ENCODE peak calls at places on chromosomes 13 and 19, in eight cellular contexts. I is endothelial cell; V is stimulated activated CD4-positive, alpha-beta T cell treated with anti-CD3 and anti-CD28 coated beads, Interleukin-1b, Interleukin-23, amount 100 ng/mL, for 24 hours; U is body of pancreas; H is choroid plexus epithelial cell; O is activated CD4-positive, alpha-beta T cell treated with anti-CD3 and anti-CD28 coated beads, Interleukin-2, amount 10 ng/mL, durations not matched to agents 7 days and 5 days; W is retina; Y is DMS153. T is an unnamed sample.

GRCh38 chr19:53927745-53928144 is 18.7 kb downstream of the CACNG7 start:
- DNase-seq in W (no peak), O (peak; percentile 61), V (no peak), U (peak; percentile 27), I (peak; percentile 77), Y (no peak), H (peak; percentile 86), T (peak; percentile 84)

GRCh38 chr13:102651892-102652291 is 43.0 kb downstream of the METTL21C start:
- DNase-seq in Y (no peak), O (no peak), I (no peak), W (no peak), U (no peak), H (peak; percentile 33), V (no peak), T (no peak)

GRCh38 chr13:24925318-24926231 is 161.6 kb downstream of the RNF17 start:
- DNase-seq in O (no peak), W (no peak), U (no peak), V (no peak), I (no peak), H (no peak), Y (no peak), T (no peak)

GRCh38 chr19:55069137-55069858 is 6.3 kb upstream of the RDH13 start:
- DNase-seq in W (no peak), H (no peak), U (peak; percentile 69), I (no peak), V (no peak), O (no peak), Y (peak; percentile 30), T (peak; percentile 91)

GRCh38 chr13:29597701-29598100 is 2.2 kb upstream of the SLC7A1 start:
- DNase-seq in W (no peak), V (no peak), H (no peak), I (no peak), O (no peak), Y (no peak), U (no peak), T (no peak)

GRCh38 chr13:107867701-107868661 is 347.4 kb downstream of the LIG4 start:
- DNase-seq in H (peak; percentile 71), V (no peak), O (no peak), Y (peak; percentile 57), I (peak; percentile 68), W (peak; percentile 92), U (peak; percentile 23), T (peak; percentile 12)

GRCh38 chr19:6767081-6767356 is 216 bp downstream of the SH2D3A start:
- DNase-seq in W (no peak), U (peak; percentile 61), H (no peak), O (peak; percentile 72), V (no peak), Y (peak; percentile 62), I (no peak), T (no peak)

GRCh38 chr19:46761418-46761831 is 15.2 kb upstream of the STRN4 start:
- DNase-seq in V (no peak), H (peak; percentile 93), W (no peak), I (no peak), O (no peak), U (no peak), Y (no peak), T (no peak)

GRCh38 chr19:18049390-18049789 is 37.3 kb downstream of the IL12RB1 start:
- DNase-seq in V (no peak), W (no peak), U (peak; percentile 83), Y (no peak), O (no peak), I (no peak), H (peak; percentile 80), T (no peak)

GRCh38 chr19:10107817-10108367 is 1.7 kb downstream of the PPAN start:
- DNase-seq in I (no peak), U (no peak), O (no peak), H (no peak), Y (no peak), W (no peak), V (no peak), T (no peak)

GRCh38 chr19:6103217-6103644 is 7.1 kb downstream of the RFX2 start:
- DNase-seq in W (no peak), I (no peak), U (peak; percentile 85), H (peak; percentile 76), O (no peak), V (no peak), Y (no peak), T (no peak)

GRCh38 chr19:39372047-39372802 is 18.7 kb downstream of the PAF1 start:
- DNase-seq in U (peak; percentile 77), Y (no peak), W (no peak), V (no peak), I (no peak), O (no peak), H (peak; percentile 97), T (no peak)

GRCh38 chr19:14563989-14564650 is 7.7 kb downstream of the NDUFB7 start:
- DNase-seq in H (peak; percentile 33), I (no peak), U (no peak), W (no peak), Y (no peak), V (peak; percentile 43), O (peak; percentile 62), T (peak; percentile 29)

GRCh38 chr13:73168226-73168992 is 109.6 kb downstream of the KLF5 start:
- DNase-seq in I (no peak), Y (no peak), H (no peak), U (no peak), V (no peak), O (no peak), W (no peak), T (no peak)

GRCh38 chr19:46232029-46232428 is 2.5 kb downstream of the IGFL1 start:
- DNase-seq in U (no peak), W (no peak), H (no peak), Y (no peak), I (no peak), O (no peak), V (no peak), T (no peak)

GRCh38 chr19:12611361-12611699 is 610 bp downstream of the ZNF791 start:
- DNase-seq in I (peak; percentile 74), W (no peak), Y (peak; percentile 13), O (peak; percentile 12), V (no peak), U (peak; percentile 79), H (peak; percentile 55), T (peak; percentile 11)

GRCh38 chr19:1237027-1237659 is 662 bp downstream of the CBARP start:
- DNase-seq in O (no peak), Y (no peak), V (no peak), U (no peak), H (no peak), I (no peak), W (peak; percentile 76), T (peak; percentile 28)

GRCh38 chr13:107847406-107847805 is 367.9 kb downstream of the LIG4 start:
- DNase-seq in H (peak; percentile 85), W (peak; percentile 52), I (no peak), U (no peak), O (no peak), Y (no peak), V (no peak), T (no peak)

GRCh38 chr19:55178781-55179569 is 1.1 kb downstream of the SYT5 start:
- DNase-seq in H (peak; percentile 90), V (peak; percentile 76), I (peak; percentile 80), U (peak; percentile 84), W (peak; percentile 99), O (peak; percentile 95), Y (peak; percentile 84), T (peak; percentile 85)

GRCh38 chr19:50649433-50650391 is at the start of gene C19orf81:
- DNase-seq in U (no peak), O (no peak), I (no peak), W (peak; percentile 56), V (no peak), Y (no peak), H (no peak), T (no peak)

GRCh38 chr19:14383556-14383897 is 2.3 kb downstream of the ADGRE5 start:
- DNase-seq in U (no peak), O (no peak), W (no peak), H (no peak), Y (no peak), I (no peak), V (no peak), T (no peak)

GRCh38 chr19:45016388-45017314 is 15.4 kb downstream of the RELB start:
- DNase-seq in O (peak; percentile 79), U (peak; percentile 75), I (peak; percentile 80), H (peak; percentile 68), Y (peak; percentile 31), V (peak; percentile 25), W (peak; percentile 41), T (peak; percentile 91)

GRCh38 chr19:5785423-5785822 is 877 bp upstream of the PRR22 start:
- DNase-seq in V (no peak), H (no peak), I (no peak), Y (no peak), W (no peak), U (no peak), O (no peak), T (no peak)

GRCh38 chr13:93355094-93355493 is 128.5 kb downstream of the GPC6 start:
- DNase-seq in V (no peak), H (no peak), U (no peak), I (no peak), Y (no peak), W (no peak), O (no peak), T (no peak)

GRCh38 chr19:34475026-34475974 is 6.3 kb upstream of the WTIP start:
- DNase-seq in H (peak; percentile 88), O (no peak), Y (no peak), V (no peak), I (no peak), W (no peak), U (no peak), T (no peak)

GRCh38 chr19:38655148-38655824 is 7.8 kb downstream of the ACTN4 start:
- DNase-seq in I (no peak), Y (no peak), W (no peak), H (no peak), U (no peak), O (peak; percentile 43), V (no peak), T (no peak)

GRCh38 chr13:40205771-40206240 is 460.6 kb downstream of the FOXO1 start:
- DNase-seq in O (no peak), H (no peak), I (no peak), V (no peak), U (no peak), W (no peak), Y (no peak), T (no peak)

GRCh38 chr13:73340069-73340468 is 281.3 kb downstream of the KLF5 start:
- DNase-seq in H (no peak), V (no peak), I (no peak), W (no peak), U (no peak), O (no peak), Y (no peak), T (no peak)

GRCh38 chr19:6402834-6403608 is 10.1 kb upstream of the GTF2F1 start:
- DNase-seq in I (no peak), H (peak; percentile 87), W (peak; percentile 87), V (no peak), Y (no peak), U (peak; percentile 50), O (no peak), T (no peak)

GRCh38 chr19:3404324-3405260 is 38.2 kb downstream of the NFIC start:
- DNase-seq in H (peak; percentile 92), V (no peak), O (no peak), Y (no peak), W (no peak), I (no peak), U (peak; percentile 93), T (no peak)

GRCh38 chr13:78806457-78806856 is 147.5 kb upstream of the OBI1 start:
- DNase-seq in V (no peak), Y (no peak), W (no peak), I (peak; percentile 12), U (no peak), H (no peak), O (no peak), T (peak; percentile 15)

GRCh38 chr19:46704379-46705076 is 12.4 kb downstream of the PRKD2 start:
- DNase-seq in I (peak; percentile 91), U (peak; percentile 70), V (peak; percentile 82), H (peak; percentile 52), O (peak; percentile 89), Y (no peak), W (peak; percentile 66), T (peak; percentile 72)

GRCh38 chr19:6828306-6828697 is 55.8 kb downstream of the VAV1 start:
- DNase-seq in U (no peak), I (no peak), Y (no peak), W (no peak), V (no peak), H (no peak), O (no peak), T (no peak)

GRCh38 chr19:46218160-46218559 is 11.4 kb upstream of the IGFL1 start:
- DNase-seq in W (peak; percentile 24), U (no peak), H (peak; percentile 39), Y (no peak), I (peak; percentile 59), O (peak; percentile 58), V (no peak), T (peak; percentile 49)